ENCODE peak calls at places on chromosomes 13 and 19, in four cellular contexts. N is GM23338, F is OCI-LY7, A is astrocyte. P is an unnamed sample.

GRCh38 chr19:28023064-28023463 is 1189.9 kb downstream of the UQCRFS1 start:
- DNase-seq in F (no peak), N (no peak), A (peak; percentile 97), P (no peak)

GRCh38 chr13:36789061-36789460 is 30.0 kb upstream of the RFXAP start:
- DNase-seq in A (no peak), N (no peak), F (no peak), P (peak; percentile 39)

GRCh38 chr19:10431943-10432735 is 11.8 kb downstream of the PDE4A start:
- DNase-seq in A (no peak), F (no peak), N (peak; percentile 60), P (no peak)

GRCh38 chr19:5104871-5105351 is 136.0 kb downstream of the KDM4B start:
- DNase-seq in A (no peak), F (no peak), N (no peak), P (no peak)

GRCh38 chr13:99648905-99649304 is 147.6 kb downstream of the TM9SF2 start:
- DNase-seq in N (no peak), F (no peak), A (no peak), P (no peak)

GRCh38 chr13:91242652-91243051 is 104.8 kb upstream of the MIR17HG start:
- DNase-seq in F (no peak), A (peak; percentile 20), N (no peak), P (no peak)

GRCh38 chr13:37457594-37457993 is 141.0 kb downstream of the POSTN start:
- DNase-seq in A (no peak), N (no peak), F (no peak), P (no peak)

GRCh38 chr19:46718934-46719551 is 2.1 kb upstream of the PRKD2 start:
- DNase-seq in F (peak; percentile 86), A (no peak), N (no peak), P (no peak)

GRCh38 chr19:36449059-36449670 is 30.7 kb upstream of the ZFP82 start:
- DNase-seq in A (no peak), F (no peak), N (peak; percentile 44), P (no peak)

GRCh38 chr19:495440-496332 is 600 bp upstream of the MADCAM1 start:
- DNase-seq in F (no peak), N (peak; percentile 78), A (peak; percentile 18), P (no peak)

GRCh38 chr19:41371541-41371940 is 4.8 kb upstream of the TMEM91 start:
- DNase-seq in N (no peak), A (no peak), F (no peak), P (no peak)

GRCh38 chr19:3723110-3723488 is 14.9 kb downstream of the TJP3 start:
- DNase-seq in A (no peak), N (no peak), F (no peak), P (no peak)

GRCh38 chr19:3725640-3726310 is 17.6 kb downstream of the TJP3 start:
- DNase-seq in A (no peak), F (no peak), N (peak; percentile 86), P (peak; percentile 40)

GRCh38 chr19:3722443-3723109 is 14.4 kb downstream of the TJP3 start:
- DNase-seq in A (no peak), N (peak; percentile 94), F (no peak), P (peak; percentile 70)

GRCh38 chr19:3723883-3724282 is 15.7 kb downstream of the TJP3 start:
- DNase-seq in N (peak; percentile 58), A (no peak), F (no peak), P (no peak)

GRCh38 chr19:3725121-3725520 is 16.9 kb downstream of the TJP3 start:
- DNase-seq in F (no peak), N (no peak), A (no peak), P (no peak)
- H3K4me2 ChIP-seq in F (no peak overlapping the region), N (peak overlapping the region; percentile 61), A (no peak overlapping the region), P (no peak overlapping the region)

GRCh38 chr13:109255457-109255856 is 530.9 kb downstream of the IRS2 start:
- DNase-seq in A (no peak), F (no peak), N (no peak), P (no peak)

GRCh38 chr13:109249780-109250528 is 536.4 kb downstream of the IRS2 start:
- DNase-seq in F (no peak), N (peak; percentile 17), A (no peak), P (peak; percentile 55)

GRCh38 chr13:109254271-109254670 is 532.1 kb downstream of the IRS2 start:
- DNase-seq in A (no peak), N (no peak), F (no peak), P (no peak)

GRCh38 chr13:109251958-109252357 is 534.4 kb downstream of the IRS2 start:
- DNase-seq in F (no peak), N (no peak), A (no peak), P (no peak)

DNA sequence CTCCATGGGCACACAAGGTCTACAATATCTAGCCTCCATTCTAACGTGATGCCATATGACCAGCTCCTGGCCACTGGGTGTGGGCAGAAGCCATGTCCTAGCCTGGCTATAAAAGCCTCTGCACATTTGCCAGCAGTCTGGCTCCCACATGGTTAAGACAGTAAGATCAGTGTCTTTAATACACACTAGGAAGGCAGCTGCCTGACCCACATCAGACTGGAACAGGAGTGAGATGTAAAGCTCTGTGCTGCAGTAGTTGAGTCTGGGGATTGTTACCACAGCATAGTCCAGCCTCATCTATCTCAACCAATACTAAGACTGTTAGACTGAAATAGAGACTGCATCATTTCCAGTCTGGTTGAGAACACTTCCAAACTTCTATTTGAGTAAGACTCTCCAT is 533.1 kb downstream of the IRS2 start:
- DNase-seq in N (no peak), A (no peak), F (no peak), P (no peak)
- H2AFZ ChIP-seq in N (no peak overlapping the region), A (no peak overlapping the region), F (no peak overlapping the region), P (no peak overlapping the region)

GRCh38 chr19:23116802-23117571 is at the start of gene ZNF730:
- DNase-seq in N (peak; percentile 81), A (peak; percentile 69), F (peak; percentile 88), P (peak; percentile 23)

GRCh38 chr19:23118400-23118799 is 1.6 kb downstream of the ZNF730 start:
- DNase-seq in N (peak; percentile 81), A (no peak), F (peak; percentile 45), P (no peak)
- H3K79me2 ChIP-seq in N (peaks cover 30% of the 10 kb centered on the region), A (peaks cover 2% of the 10 kb centered on the region), F (peaks cover 36% of the 10 kb centered on the region), P (no peaks in the 10 kb centered on the region)

DNA sequence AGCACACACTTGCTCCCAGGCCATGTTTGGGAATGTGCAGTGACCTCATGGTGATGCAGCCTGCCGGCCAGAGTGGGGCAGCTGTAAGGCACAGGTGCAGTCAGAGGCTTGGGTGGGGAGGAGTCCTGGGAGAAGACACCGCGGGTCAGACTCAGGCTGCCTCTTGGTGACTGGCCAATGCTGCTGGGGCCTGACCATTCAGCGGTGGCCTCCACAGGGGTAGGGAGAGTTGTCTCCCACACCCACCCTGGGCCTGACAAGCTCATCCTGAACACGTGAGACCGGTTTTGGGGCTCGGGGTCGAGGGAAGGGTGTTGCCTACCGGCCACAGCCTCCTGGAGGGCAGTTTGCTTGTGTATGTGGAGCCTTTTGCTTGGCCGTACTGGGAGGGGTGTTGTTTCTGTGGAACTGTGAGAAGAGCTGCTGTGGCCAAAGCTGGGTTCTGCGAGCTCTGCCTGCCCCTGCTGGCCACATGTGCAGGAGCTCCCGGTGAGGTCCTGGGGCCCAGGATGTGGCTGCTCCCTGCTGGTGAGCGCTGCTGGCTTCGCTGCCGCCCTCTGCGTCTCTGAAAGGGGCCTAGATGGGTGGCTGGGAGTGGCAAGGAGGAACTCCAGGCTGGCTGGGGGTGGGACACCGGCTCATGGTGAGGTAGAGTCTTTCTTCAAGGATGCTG is 22.1 kb downstream of the UPF1 start:
- DNase-seq in N (no peak), A (no peak), F (no peak), P (no peak)
- H3K4me2 ChIP-seq in N (no peak overlapping the region), A (no peak overlapping the region), F (no peak overlapping the region), P (no peak overlapping the region)

GRCh38 chr19:44164327-44164672 is 600 bp upstream of the ZNF226 start:
- DNase-seq in N (no peak), F (no peak), A (no peak), P (no peak)

GRCh38 chr19:44164673-44165512 is at the start of gene ZNF226:
- DNase-seq in F (peak; percentile 96), N (peak; percentile 99), A (peak; percentile 99), P (peak; percentile 99)

DNA sequence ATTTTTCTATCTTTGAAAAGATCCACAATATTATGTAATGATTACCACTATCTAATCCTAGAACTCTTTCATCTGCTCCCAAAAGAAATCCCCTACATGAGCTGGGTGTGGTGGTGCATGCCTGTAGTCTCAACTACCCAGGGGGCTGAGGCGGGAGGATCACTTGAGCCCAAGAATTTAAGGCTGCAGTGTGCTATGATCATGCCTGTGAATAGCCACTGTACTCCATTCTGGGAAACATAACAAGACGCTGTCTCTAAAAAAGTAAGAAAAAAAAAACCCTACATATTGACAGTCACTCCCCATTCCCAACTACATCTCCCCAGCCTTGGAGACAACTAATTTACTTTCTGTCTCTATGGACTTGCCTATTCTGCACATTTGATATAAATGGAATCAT is 1.1 kb upstream of the ZNF226 start:
- DNase-seq in A (no peak), N (no peak), F (no peak), P (no peak)
- H2AFZ ChIP-seq in A (no peak overlapping the region), N (peak overlapping the region; percentile 28), F (peak overlapping the region; percentile 99), P (peak overlapping the region; percentile 92)

DNA sequence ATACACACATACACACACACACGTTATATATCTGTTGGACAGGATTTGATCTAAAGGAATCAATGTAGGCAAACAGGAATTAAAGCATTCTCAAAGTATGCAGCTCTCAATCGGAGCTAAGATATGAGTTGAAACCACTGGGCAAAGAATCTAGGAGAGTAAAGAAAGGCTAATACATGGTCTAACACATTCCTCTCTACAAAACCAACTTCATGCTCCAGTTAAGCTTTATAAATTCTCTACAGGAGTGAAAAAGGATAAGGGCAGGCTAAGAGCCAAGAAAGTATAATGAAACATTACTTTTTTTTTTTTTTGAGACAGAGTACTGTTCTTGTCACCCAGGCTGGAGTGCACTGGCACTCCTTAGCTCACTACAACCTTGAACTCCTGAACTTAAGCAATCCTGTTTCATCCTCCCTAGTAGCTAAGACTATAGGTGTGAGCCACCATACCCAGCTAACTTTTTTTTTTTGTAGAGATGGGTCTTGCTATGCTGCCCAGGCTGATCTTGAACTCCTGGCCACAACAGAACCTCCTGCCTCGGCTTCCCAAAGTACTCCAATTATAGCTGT is 10.6 kb downstream of the FBXL3 start:
- DNase-seq in F (no peak), A (no peak), N (no peak), P (no peak)
- H3K79me2 ChIP-seq in F (peaks cover 43% of the 10 kb centered on the region), A (peaks cover 80% of the 10 kb centered on the region), N (peaks cover 61% of the 10 kb centered on the region), P (peaks cover 24% of the 10 kb centered on the region)

GRCh38 chr19:19600793-19601346 is 17.6 kb downstream of the PBX4 start:
- DNase-seq in N (no peak), F (no peak), A (no peak), P (peak; percentile 8)
- H3K4me2 ChIP-seq in N (no peak overlapping the region), F (no peak overlapping the region), A (no peak overlapping the region), P (peak overlapping the region; percentile 58)

GRCh38 chr19:33086955-33087354 is 6.0 kb downstream of the GPATCH1 start:
- DNase-seq in N (no peak), A (no peak), F (no peak), P (no peak)
- H2AFZ ChIP-seq in N (no peak overlapping the region), A (no peak overlapping the region), F (no peak overlapping the region), P (no peak overlapping the region)

GRCh38 chr13:50229935-50230334 is 214.7 kb downstream of the KCNRG start:
- DNase-seq in A (peak; percentile 10), N (no peak), F (no peak), P (no peak)
- H3K79me2 ChIP-seq in A (no peaks in the 10 kb centered on the region), N (no peaks in the 10 kb centered on the region), F (no peaks in the 10 kb centered on the region), P (no peaks in the 10 kb centered on the region)

DNA sequence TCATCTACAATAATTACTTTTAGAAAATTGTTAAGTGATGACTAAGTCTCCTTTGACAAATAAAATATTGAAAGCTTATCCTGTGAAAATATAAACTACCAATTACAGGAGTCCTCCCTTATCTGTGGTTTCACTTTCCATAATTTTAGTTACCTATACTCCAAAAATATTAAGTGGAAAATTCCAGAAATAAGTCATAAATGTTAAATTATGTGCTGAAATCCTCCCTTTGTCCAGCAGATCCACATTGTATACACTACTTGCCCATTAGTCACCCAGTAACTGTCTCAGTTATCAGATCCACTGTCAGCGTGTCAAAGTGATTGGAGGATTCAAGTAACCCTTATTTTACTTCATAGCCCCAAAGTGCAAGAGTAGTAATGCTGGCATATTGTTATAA is 98.1 kb downstream of the SERP2 start:
- DNase-seq in F (no peak), N (no peak), A (peak; percentile 63), P (no peak)
- H3K4me2 ChIP-seq in F (no peak overlapping the region), N (no peak overlapping the region), A (peak overlapping the region; percentile 35), P (peak overlapping the region; percentile 31)